ENCODE peak calls at places on chromosomes 16 and 17, in ten cellular contexts. One of them, this sample, is unnamed.

GRCh38 chr17:73630531-73630930 is 13.7 kb downstream of the SDK2 start:
- DNase-seq in PC-3: no peak
- DNase-seq in fibroblast of lung: no peak
- DNase-seq in lower lobe of right lung: no peak
- DNase-seq in adrenal gland: no peak
- DNase-seq in psoas muscle: no peak
- DNase-seq in AG04450: no peak
- DNase-seq in A549: no peak
- DNase-seq in GM23338: no peak
- DNase-seq in substantia nigra: no peak
- DNase-seq in this sample: no peak

GRCh38 chr17:28712037-28712704 is 483 bp upstream of the PROCA1 start:
- DNase-seq in PC-3: no peak
- DNase-seq in fibroblast of lung: no peak
- DNase-seq in lower lobe of right lung: peak
- DNase-seq in adrenal gland: no peak
- DNase-seq in psoas muscle: peak
- DNase-seq in AG04450: no peak
- DNase-seq in A549: no peak
- DNase-seq in GM23338: peak
- DNase-seq in substantia nigra: no peak
- DNase-seq in this sample: peak

GRCh38 chr17:74923538-74924249 is 379 bp upstream of the OTOP2 start:
- DNase-seq in PC-3: peak
- DNase-seq in fibroblast of lung: peak
- DNase-seq in lower lobe of right lung: peak
- DNase-seq in adrenal gland: peak
- DNase-seq in psoas muscle: peak
- DNase-seq in AG04450: no peak
- DNase-seq in A549: peak
- DNase-seq in GM23338: peak
- DNase-seq in substantia nigra: peak
- DNase-seq in this sample: peak

GRCh38 chr17:66655861-66656260 is 179.1 kb upstream of the CACNG5 start:
- DNase-seq in PC-3: peak
- DNase-seq in fibroblast of lung: no peak
- DNase-seq in lower lobe of right lung: no peak
- DNase-seq in adrenal gland: no peak
- DNase-seq in psoas muscle: no peak
- DNase-seq in AG04450: no peak
- DNase-seq in A549: no peak
- DNase-seq in GM23338: no peak
- DNase-seq in substantia nigra: no peak
- DNase-seq in this sample: no peak

GRCh38 chr16:17050468-17050867 is 420.3 kb downstream of the XYLT1 start:
- DNase-seq in PC-3: no peak
- DNase-seq in fibroblast of lung: no peak
- DNase-seq in lower lobe of right lung: no peak
- DNase-seq in adrenal gland: no peak
- DNase-seq in psoas muscle: no peak
- DNase-seq in AG04450: no peak
- DNase-seq in A549: no peak
- DNase-seq in GM23338: no peak
- DNase-seq in substantia nigra: no peak
- DNase-seq in this sample: no peak

GRCh38 chr17:9224485-9224884 is 203.2 kb downstream of the NTN1 start:
- DNase-seq in PC-3: no peak
- DNase-seq in fibroblast of lung: no peak
- DNase-seq in lower lobe of right lung: no peak
- DNase-seq in adrenal gland: no peak
- DNase-seq in psoas muscle: no peak
- DNase-seq in AG04450: no peak
- DNase-seq in A549: no peak
- DNase-seq in GM23338: no peak
- DNase-seq in substantia nigra: no peak
- DNase-seq in this sample: peak

GRCh38 chr16:9823510-9823909 is 358.7 kb downstream of the GRIN2A start:
- DNase-seq in PC-3: no peak
- DNase-seq in fibroblast of lung: no peak
- DNase-seq in lower lobe of right lung: no peak
- DNase-seq in adrenal gland: no peak
- DNase-seq in psoas muscle: no peak
- DNase-seq in AG04450: no peak
- DNase-seq in A549: no peak
- DNase-seq in GM23338: no peak
- DNase-seq in substantia nigra: no peak
- DNase-seq in this sample: no peak

GRCh38 chr17:57270801-57271245 is 14.5 kb downstream of the MSI2 start:
- DNase-seq in PC-3: no peak
- DNase-seq in fibroblast of lung: no peak
- DNase-seq in lower lobe of right lung: no peak
- DNase-seq in adrenal gland: no peak
- DNase-seq in psoas muscle: no peak
- DNase-seq in AG04450: no peak
- DNase-seq in A549: no peak
- DNase-seq in GM23338: no peak
- DNase-seq in substantia nigra: no peak
- DNase-seq in this sample: no peak

GRCh38 chr17:4769628-4770027 is 2.1 kb upstream of the TM4SF5 start:
- DNase-seq in PC-3: peak
- DNase-seq in fibroblast of lung: no peak
- DNase-seq in lower lobe of right lung: no peak
- DNase-seq in adrenal gland: no peak
- DNase-seq in psoas muscle: no peak
- DNase-seq in AG04450: no peak
- DNase-seq in A549: no peak
- DNase-seq in GM23338: no peak
- DNase-seq in substantia nigra: no peak
- DNase-seq in this sample: no peak

GRCh38 chr17:8122391-8122922 is 1.4 kb downstream of the HES7 start:
- DNase-seq in PC-3: peak
- DNase-seq in fibroblast of lung: peak
- DNase-seq in lower lobe of right lung: no peak
- DNase-seq in adrenal gland: no peak
- DNase-seq in psoas muscle: no peak
- DNase-seq in AG04450: no peak
- DNase-seq in A549: peak
- DNase-seq in GM23338: peak
- DNase-seq in substantia nigra: no peak
- DNase-seq in this sample: no peak

GRCh38 chr17:74862108-74862901 is 2.6 kb upstream of the GRIN2C start:
- DNase-seq in PC-3: peak
- DNase-seq in fibroblast of lung: peak
- DNase-seq in lower lobe of right lung: peak
- DNase-seq in adrenal gland: peak
- DNase-seq in psoas muscle: peak
- DNase-seq in AG04450: no peak
- DNase-seq in A549: peak
- DNase-seq in GM23338: peak
- DNase-seq in substantia nigra: peak
- DNase-seq in this sample: no peak

GRCh38 chr17:28173801-28174200 is 131.3 kb downstream of the NLK start:
- DNase-seq in PC-3: no peak
- DNase-seq in fibroblast of lung: no peak
- DNase-seq in lower lobe of right lung: no peak
- DNase-seq in adrenal gland: no peak
- DNase-seq in psoas muscle: no peak
- DNase-seq in AG04450: no peak
- DNase-seq in A549: no peak
- DNase-seq in GM23338: peak
- DNase-seq in substantia nigra: no peak
- DNase-seq in this sample: no peak

GRCh38 chr16:66325977-66326376 is 40.5 kb upstream of the CDH5 start:
- DNase-seq in PC-3: no peak
- DNase-seq in fibroblast of lung: no peak
- DNase-seq in lower lobe of right lung: no peak
- DNase-seq in adrenal gland: no peak
- DNase-seq in psoas muscle: no peak
- DNase-seq in AG04450: no peak
- DNase-seq in A549: no peak
- DNase-seq in GM23338: no peak
- DNase-seq in substantia nigra: no peak
- DNase-seq in this sample: peak
- H3K27ac ChIP-seq in PC-3: no peak
- H3K27ac ChIP-seq in fibroblast of lung: no peak
- H3K27ac ChIP-seq in lower lobe of right lung: no peak
- H3K27ac ChIP-seq in adrenal gland: no peak
- H3K27ac ChIP-seq in psoas muscle: no peak
- H3K27ac ChIP-seq in AG04450: no peak
- H3K27ac ChIP-seq in A549: no peak
- H3K27ac ChIP-seq in GM23338: no peak
- H3K27ac ChIP-seq in substantia nigra: peak
- H3K27ac ChIP-seq in this sample: no peak

GRCh38 chr17:1942666-1943431 is 82.3 kb downstream of the RTN4RL1 start:
- DNase-seq in PC-3: no peak
- DNase-seq in fibroblast of lung: no peak
- DNase-seq in lower lobe of right lung: no peak
- DNase-seq in adrenal gland: no peak
- DNase-seq in psoas muscle: no peak
- DNase-seq in AG04450: no peak
- DNase-seq in A549: no peak
- DNase-seq in GM23338: no peak
- DNase-seq in substantia nigra: no peak
- DNase-seq in this sample: no peak

GRCh38 chr17:1940810-1941185 is 84.3 kb downstream of the RTN4RL1 start:
- DNase-seq in PC-3: no peak
- DNase-seq in fibroblast of lung: no peak
- DNase-seq in lower lobe of right lung: no peak
- DNase-seq in adrenal gland: no peak
- DNase-seq in psoas muscle: no peak
- DNase-seq in AG04450: no peak
- DNase-seq in A549: no peak
- DNase-seq in GM23338: no peak
- DNase-seq in substantia nigra: no peak
- DNase-seq in this sample: no peak

GRCh38 chr17:1942066-1942365 is 83.1 kb downstream of the RTN4RL1 start:
- DNase-seq in PC-3: no peak
- DNase-seq in fibroblast of lung: no peak
- DNase-seq in lower lobe of right lung: no peak
- DNase-seq in adrenal gland: no peak
- DNase-seq in psoas muscle: no peak
- DNase-seq in AG04450: no peak
- DNase-seq in A549: no peak
- DNase-seq in GM23338: no peak
- DNase-seq in substantia nigra: no peak
- DNase-seq in this sample: no peak

GRCh38 chr17:1941241-1942065 is 83.7 kb downstream of the RTN4RL1 start:
- DNase-seq in PC-3: no peak
- DNase-seq in fibroblast of lung: no peak
- DNase-seq in lower lobe of right lung: no peak
- DNase-seq in adrenal gland: no peak
- DNase-seq in psoas muscle: no peak
- DNase-seq in AG04450: no peak
- DNase-seq in A549: no peak
- DNase-seq in GM23338: no peak
- DNase-seq in substantia nigra: no peak
- DNase-seq in this sample: no peak

DNA sequence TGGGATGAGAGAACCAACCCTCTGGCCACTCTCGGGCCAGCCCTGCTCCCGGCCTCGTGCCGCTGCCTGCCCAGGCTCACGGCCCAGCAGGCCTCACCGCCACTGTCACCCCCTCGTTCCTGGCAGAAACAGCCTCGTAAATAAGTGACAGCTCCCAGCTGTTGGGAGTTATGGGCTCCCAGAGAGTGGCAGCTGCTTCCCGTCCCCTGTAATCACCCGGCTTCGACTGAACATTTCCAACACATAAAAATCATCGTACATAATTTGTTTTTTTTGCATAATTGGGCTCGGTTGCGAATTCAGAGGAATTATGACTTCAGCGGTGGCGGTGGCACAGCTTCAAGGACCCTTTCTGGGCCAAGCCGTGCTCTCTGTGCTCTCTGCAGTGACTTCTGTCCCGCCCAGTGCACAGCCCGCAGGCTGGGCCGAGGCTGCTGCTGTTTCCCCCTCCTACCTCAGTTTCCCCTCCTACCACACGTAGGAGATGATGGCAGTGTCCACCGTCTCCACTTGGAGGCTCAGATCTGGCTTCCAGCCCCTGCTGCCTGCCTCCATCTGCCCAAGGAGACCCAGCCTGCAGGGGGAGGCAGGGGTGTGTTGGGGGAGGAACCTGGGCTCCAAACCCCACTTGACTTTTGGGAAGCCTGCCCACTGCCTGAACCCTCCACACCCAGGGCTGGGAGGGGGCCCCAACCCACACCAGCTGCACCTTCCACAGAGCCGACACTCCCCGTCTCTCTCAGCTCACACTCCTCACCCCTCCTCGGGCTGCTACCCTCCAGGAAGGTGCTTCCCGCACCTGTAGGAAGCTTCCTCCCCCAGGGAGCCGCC is 84.9 kb downstream of the RTN4RL1 start:
- DNase-seq in PC-3: no peak
- DNase-seq in fibroblast of lung: peak
- DNase-seq in lower lobe of right lung: no peak
- DNase-seq in adrenal gland: no peak
- DNase-seq in psoas muscle: peak
- DNase-seq in AG04450: no peak
- DNase-seq in A549: no peak
- DNase-seq in GM23338: no peak
- DNase-seq in substantia nigra: no peak
- DNase-seq in this sample: peak
- H3K27ac ChIP-seq in PC-3: no peak
- H3K27ac ChIP-seq in fibroblast of lung: no peak
- H3K27ac ChIP-seq in lower lobe of right lung: no peak
- H3K27ac ChIP-seq in adrenal gland: no peak
- H3K27ac ChIP-seq in psoas muscle: peak
- H3K27ac ChIP-seq in AG04450: no peak
- H3K27ac ChIP-seq in A549: no peak
- H3K27ac ChIP-seq in GM23338: no peak
- H3K27ac ChIP-seq in substantia nigra: no peak
- H3K27ac ChIP-seq in this sample: no peak

GRCh38 chr16:23497543-23497868 is 12.8 kb downstream of the GGA2 start:
- DNase-seq in PC-3: no peak
- DNase-seq in fibroblast of lung: no peak
- DNase-seq in lower lobe of right lung: no peak
- DNase-seq in adrenal gland: no peak
- DNase-seq in psoas muscle: no peak
- DNase-seq in AG04450: no peak
- DNase-seq in A549: no peak
- DNase-seq in GM23338: no peak
- DNase-seq in substantia nigra: no peak
- DNase-seq in this sample: no peak
- H3K27ac ChIP-seq in PC-3: no peak
- H3K27ac ChIP-seq in fibroblast of lung: no peak
- H3K27ac ChIP-seq in lower lobe of right lung: peak
- H3K27ac ChIP-seq in adrenal gland: peak
- H3K27ac ChIP-seq in psoas muscle: peak
- H3K27ac ChIP-seq in AG04450: no peak
- H3K27ac ChIP-seq in A549: no peak
- H3K27ac ChIP-seq in GM23338: peak
- H3K27ac ChIP-seq in substantia nigra: no peak
- H3K27ac ChIP-seq in this sample: peak

DNA sequence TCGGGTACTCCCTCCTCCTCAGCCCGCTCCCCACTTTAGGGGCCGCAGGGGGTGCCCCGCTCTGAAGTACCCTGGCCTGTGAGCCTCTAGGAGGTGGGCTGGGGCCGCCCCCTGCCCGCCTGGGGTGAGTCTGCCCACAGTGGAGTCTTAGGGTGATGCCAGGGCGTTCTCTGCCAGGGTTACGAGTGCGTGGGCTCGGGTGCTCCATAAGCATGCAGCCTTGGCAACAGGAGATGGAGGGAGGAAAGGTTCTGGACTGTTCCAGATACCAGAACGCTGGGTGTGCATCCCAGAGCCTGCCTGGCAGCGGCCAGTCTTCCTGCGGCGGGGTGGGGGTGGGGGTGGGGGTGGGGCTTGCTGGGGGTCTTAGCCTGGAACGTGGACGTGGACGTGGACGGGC is 15.9 kb downstream of the CACNA1H start:
- DNase-seq in PC-3: no peak
- DNase-seq in fibroblast of lung: no peak
- DNase-seq in lower lobe of right lung: no peak
- DNase-seq in adrenal gland: no peak
- DNase-seq in psoas muscle: no peak
- DNase-seq in AG04450: no peak
- DNase-seq in A549: no peak
- DNase-seq in GM23338: no peak
- DNase-seq in substantia nigra: no peak
- DNase-seq in this sample: no peak
- H3K27ac ChIP-seq in PC-3: no peak
- H3K27ac ChIP-seq in fibroblast of lung: no peak
- H3K27ac ChIP-seq in lower lobe of right lung: no peak
- H3K27ac ChIP-seq in adrenal gland: no peak
- H3K27ac ChIP-seq in psoas muscle: no peak
- H3K27ac ChIP-seq in AG04450: no peak
- H3K27ac ChIP-seq in A549: no peak
- H3K27ac ChIP-seq in GM23338: no peak
- H3K27ac ChIP-seq in substantia nigra: no peak
- H3K27ac ChIP-seq in this sample: no peak